ENCODE peak calls at places on chromosomes 12 and 14, in six cellular contexts. V is tibial artery, M is pancreas, A is brain microvascular endothelial cell, X is lung, C is colonic mucosa. Z is an unnamed sample.

GRCh38 chr12:1318327-1319031 is 275.9 kb downstream of the FBXL14 start:
- DNase-seq in C (peak), A (peak), M (peak), X (peak), V (no peak), Z (peak)

GRCh38 chr12:92039048-92039447 is 106.6 kb downstream of the BTG1 start:
- DNase-seq in X (no peak), A (no peak), V (no peak), C (no peak), M (no peak), Z (no peak)

GRCh38 chr14:60311417-60311816 is 62.4 kb downstream of the PPM1A start:
- DNase-seq in X (no peak), M (no peak), C (no peak), A (peak), V (no peak), Z (no peak)

GRCh38 chr12:25744334-25744733 is 191.3 kb upstream of the LMNTD1 start:
- DNase-seq in X (no peak), A (no peak), C (no peak), V (no peak), M (no peak), Z (no peak)

GRCh38 chr14:92692822-92693226 is 55.6 kb downstream of the LGMN start:
- DNase-seq in V (peak), A (no peak), M (peak), C (peak), X (peak), Z (peak)

GRCh38 chr12:89051065-89051677 is 301.1 kb downstream of the DUSP6 start:
- DNase-seq in C (peak), X (peak), A (peak), M (no peak), V (no peak), Z (no peak)

GRCh38 chr14:57748279-57748678 is 117.6 kb downstream of the SLC35F4 start:
- DNase-seq in M (no peak), A (no peak), V (no peak), C (no peak), X (no peak), Z (no peak)

GRCh38 chr14:22849212-22849819 is 12.9 kb downstream of the MMP14 start:
- DNase-seq in A (peak), C (peak), V (peak), X (no peak), M (peak), Z (peak)

GRCh38 chr14:23352506-23353432 is at the start of gene SLC22A17:
- DNase-seq in V (peak), M (peak), X (peak), C (peak), A (peak), Z (peak)

GRCh38 chr14:21268612-21269251 is 510 bp downstream of the HNRNPC start:
- DNase-seq in V (no peak), M (peak), X (no peak), C (peak), A (peak), Z (no peak)

GRCh38 chr12:94977766-94978468 is 25.6 kb downstream of the NDUFA12 start:
- DNase-seq in A (no peak), X (no peak), C (no peak), V (no peak), M (no peak), Z (no peak)

GRCh38 chr12:74747305-74747704 is 209.7 kb downstream of the ATXN7L3B start:
- DNase-seq in A (no peak), C (no peak), X (no peak), V (no peak), M (no peak), Z (no peak)

GRCh38 chr14:58167057-58167456 is 15.0 kb upstream of the ARMH4 start:
- DNase-seq in V (no peak), A (no peak), M (no peak), X (no peak), C (no peak), Z (no peak)

DNA sequence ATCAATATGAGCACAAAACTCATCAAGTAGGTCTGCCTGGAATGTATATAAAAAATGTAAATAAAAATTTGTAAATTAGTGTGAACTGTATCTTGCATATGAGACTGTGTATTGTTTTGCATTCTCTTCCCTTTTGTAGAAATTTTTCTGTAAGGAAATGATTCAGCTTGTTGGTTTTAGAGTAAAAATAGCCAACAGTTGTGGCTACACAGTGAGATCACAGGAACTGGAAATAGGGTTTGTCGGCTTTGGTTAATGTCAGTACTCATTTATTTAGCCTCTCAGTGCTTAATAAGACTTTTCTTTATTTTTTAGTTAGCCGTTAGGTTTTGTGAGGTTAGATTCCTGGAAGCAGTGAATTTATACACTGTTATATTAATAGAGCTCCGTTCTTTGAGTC is 62.7 kb downstream of the ETNK1 start:
- DNase-seq in A (peak), C (no peak), M (no peak), V (no peak), X (no peak), Z (no peak)
- H3K27ac ChIP-seq in A (peak), C (no peak), M (no peak), V (peak), X (no peak), Z (peak)

DNA sequence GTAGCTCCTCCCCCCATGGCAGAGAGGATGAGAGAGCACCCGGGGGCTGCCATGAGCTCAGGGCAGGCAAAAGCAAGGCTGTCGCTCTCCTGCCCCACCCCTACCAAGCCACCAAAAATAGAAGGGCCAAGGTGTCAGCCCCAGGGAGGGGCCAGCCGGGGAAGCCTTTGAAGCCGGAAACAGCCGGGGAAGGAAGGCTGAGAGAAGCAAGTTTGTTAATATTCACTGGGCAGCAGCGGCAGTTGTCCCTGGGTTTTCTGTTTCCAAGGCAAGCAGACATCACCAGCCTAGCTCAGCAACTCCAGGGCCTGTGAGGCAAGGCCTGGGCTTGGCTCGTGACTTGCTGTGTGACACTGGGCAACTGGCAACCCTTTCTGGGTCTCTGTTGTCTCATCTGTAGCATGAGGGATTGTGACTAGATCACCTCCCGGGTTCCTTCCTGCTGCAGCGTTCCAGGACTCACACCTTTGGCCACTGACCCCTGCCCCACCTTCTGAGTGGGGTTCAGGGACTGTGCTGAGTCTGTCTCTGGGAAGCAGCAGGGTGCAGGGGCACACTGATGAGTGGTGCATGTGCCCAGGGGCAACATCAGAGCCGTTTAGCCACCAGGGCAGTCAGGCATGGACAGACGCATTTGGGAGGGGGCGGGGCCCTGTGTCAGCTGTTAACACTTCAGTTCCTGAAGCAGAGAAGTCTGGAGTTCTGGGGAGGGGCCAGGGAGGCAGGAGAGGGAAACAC is 24.3 kb downstream of the SYNDIG1L start:
- DNase-seq in V (peak), A (no peak), C (peak), X (no peak), M (no peak), Z (peak)
- H3K4me3 ChIP-seq in V (peak), A (no peak), C (no peak), X (no peak), M (no peak), Z (no peak)

GRCh38 chr12:12399906-12400305 is 43.0 kb downstream of the BORCS5 start:
- DNase-seq in A (no peak), M (peak), V (no peak), X (no peak), C (no peak), Z (no peak)
- H3K27ac ChIP-seq in A (no peak), M (peak), V (peak), X (peak), C (no peak), Z (peak)

GRCh38 chr12:108594960-108595710 is 2.7 kb downstream of the TMEM119 start:
- DNase-seq in V (no peak), A (no peak), C (no peak), X (no peak), M (no peak), Z (no peak)

GRCh38 chr12:108597559-108598471 is at the start of gene TMEM119:
- DNase-seq in V (no peak), M (no peak), C (peak), A (no peak), X (peak), Z (no peak)

GRCh38 chr12:108594323-108594903 is 3.5 kb downstream of the TMEM119 start:
- DNase-seq in V (no peak), X (no peak), C (no peak), A (no peak), M (no peak), Z (no peak)

GRCh38 chr12:108596854-108597558 is 878 bp downstream of the TMEM119 start:
- DNase-seq in X (no peak), A (no peak), C (no peak), V (no peak), M (no peak), Z (no peak)

DNA sequence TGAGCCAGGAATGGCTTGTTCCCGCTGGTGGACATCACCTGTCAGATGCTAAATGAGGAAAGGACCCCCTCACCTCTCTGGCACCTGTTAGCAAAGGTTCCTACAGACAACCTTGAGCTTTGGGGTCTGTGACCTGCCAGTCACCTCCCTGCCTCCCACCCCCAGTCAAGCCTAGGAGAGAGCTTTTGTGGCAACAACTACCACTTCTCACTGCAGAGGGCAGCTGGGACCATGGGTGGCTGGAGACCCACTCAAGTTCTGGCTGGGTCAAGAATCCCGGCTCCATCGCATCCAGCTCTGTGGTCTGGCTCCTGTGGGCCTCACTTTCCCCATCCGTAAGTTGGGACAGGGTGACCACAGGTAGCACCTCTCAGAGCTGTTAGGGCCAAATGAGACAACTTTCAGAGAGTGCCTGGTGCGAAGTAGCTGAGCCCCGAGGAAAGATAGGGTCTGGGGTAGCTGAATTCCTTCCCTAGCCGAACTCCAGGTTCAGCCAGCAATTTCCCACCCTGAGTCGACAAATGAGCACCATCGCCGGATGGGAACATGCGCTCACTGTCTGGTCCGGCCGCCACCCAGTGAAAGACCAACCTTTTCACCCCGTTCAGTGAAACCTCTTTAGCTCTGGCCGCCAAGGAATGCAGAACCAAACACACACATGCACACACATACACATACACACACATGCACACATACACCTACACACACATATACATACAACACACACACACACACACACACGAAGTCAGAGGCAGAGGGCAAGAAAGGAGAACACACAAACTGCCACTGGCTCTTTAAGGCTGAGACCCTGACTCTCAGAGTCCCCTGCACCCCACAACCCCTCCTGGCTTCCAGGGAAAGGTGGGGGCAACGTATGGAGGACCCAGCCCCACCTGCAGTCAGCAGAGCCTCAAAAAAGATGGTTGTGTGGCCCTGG is 1.9 kb downstream of the TMEM119 start:
- DNase-seq in M (no peak), C (no peak), X (no peak), V (no peak), A (no peak), Z (no peak)
- H3K4me3 ChIP-seq in M (no peak), C (peak), X (peak), V (no peak), A (peak), Z (no peak)

DNA sequence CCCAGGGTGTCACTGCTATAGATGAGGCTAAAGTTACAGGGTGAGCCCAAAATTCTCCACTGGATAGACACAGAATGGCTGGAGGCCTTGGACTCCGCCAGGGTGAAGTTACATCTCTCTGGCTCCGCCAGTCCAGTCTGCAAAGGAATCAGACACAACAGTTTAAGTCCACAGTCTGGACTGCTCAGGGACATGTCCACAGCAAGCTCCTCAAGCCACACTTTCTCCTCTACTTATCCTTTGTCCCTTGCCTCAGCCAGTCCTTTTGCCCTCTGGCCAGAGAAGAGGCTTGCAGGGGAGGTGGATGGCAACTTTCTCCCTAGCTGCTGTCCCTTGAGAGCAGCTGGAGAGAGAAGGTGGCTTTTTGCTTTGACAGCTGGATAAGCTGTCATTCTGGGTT is 28.0 kb downstream of the PTPRB start:
- DNase-seq in C (peak), V (no peak), A (no peak), M (no peak), X (no peak), Z (no peak)
- H3K27ac ChIP-seq in C (no peak), V (no peak), A (no peak), M (no peak), X (peak), Z (no peak)

GRCh38 chr12:85834378-85834777 is 1.8 kb downstream of the RASSF9 start:
- DNase-seq in V (no peak), M (no peak), A (no peak), C (no peak), X (no peak), Z (no peak)
- H3K4me3 ChIP-seq in V (peak), M (no peak), A (no peak), C (no peak), X (no peak), Z (peak)

GRCh38 chr14:50225067-50225973 is 6.1 kb downstream of the SOS2 start:
- DNase-seq in V (no peak), M (no peak), A (peak), X (no peak), C (no peak), Z (no peak)
- H3K27ac ChIP-seq in V (peak), M (no peak), A (peak), X (no peak), C (no peak), Z (peak)

GRCh38 chr12:90515199-90516175 is 439.5 kb downstream of the CCER1 start:
- DNase-seq in M (no peak), V (no peak), C (no peak), A (peak), X (no peak), Z (no peak)

GRCh38 chr12:90512518-90512917 is 442.5 kb downstream of the CCER1 start:
- DNase-seq in A (no peak), C (no peak), X (no peak), M (no peak), V (no peak), Z (no peak)

GRCh38 chr12:90514325-90514724 is 440.7 kb downstream of the CCER1 start:
- DNase-seq in C (no peak), X (no peak), A (no peak), M (no peak), V (no peak), Z (no peak)

DNA sequence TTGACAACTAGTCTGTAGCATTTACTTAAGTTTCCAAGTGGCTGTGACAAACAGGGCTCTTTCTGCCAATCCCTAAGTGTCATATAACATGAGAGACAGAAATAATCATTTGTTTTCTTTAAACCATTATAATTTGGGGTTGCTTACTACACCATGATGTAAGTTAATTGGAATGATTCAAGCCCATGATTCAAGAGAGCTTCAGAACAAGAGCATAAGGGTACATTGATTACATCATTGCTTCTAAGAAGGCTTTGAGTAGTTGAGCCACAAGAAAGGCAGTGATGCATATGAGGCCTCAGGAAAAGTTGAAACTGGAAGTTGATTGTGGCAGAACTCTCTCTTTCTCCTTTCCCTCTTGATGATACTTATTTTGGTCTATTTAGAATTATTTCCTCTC is 444.0 kb downstream of the CCER1 start:
- DNase-seq in M (no peak), X (no peak), V (no peak), C (no peak), A (peak), Z (no peak)
- H3K4me3 ChIP-seq in M (no peak), X (no peak), V (no peak), C (no peak), A (no peak), Z (no peak)